ENCODE peak calls at places on chromosomes 12 and 14, in five cellular contexts. C, Y, N, F and E are unnamed samples.

GRCh38 chr14:54533100-54533499 is 23.4 kb downstream of the CGRRF1 start:
- DNase-seq in C (no peak), Y (no peak), N (no peak), F (no peak), E (peak)

GRCh38 chr14:96058606-96059200 is 19.5 kb downstream of the C14orf132 start:
- DNase-seq in C (no peak), Y (no peak), N (no peak), F (no peak), E (no peak)

GRCh38 chr12:113072136-113072535 is 15.6 kb downstream of the DTX1 start:
- DNase-seq in C (no peak), Y (peak), N (no peak), F (no peak), E (no peak)

GRCh38 chr12:12718382-12718761 is 1.2 kb downstream of the CDKN1B start:
- DNase-seq in C (peak), Y (no peak), N (no peak), F (no peak), E (no peak)

GRCh38 chr12:48765753-48766162 is 23.1 kb downstream of the ADCY6 start:
- DNase-seq in C (no peak), Y (no peak), N (no peak), F (no peak), E (no peak)

GRCh38 chr12:1500095-1500801 is 94.1 kb downstream of the FBXL14 start:
- DNase-seq in C (peak), Y (no peak), N (no peak), F (no peak), E (no peak)

GRCh38 chr14:51582437-51582836 is 69.3 kb upstream of the FRMD6 start:
- DNase-seq in C (peak), Y (no peak), N (no peak), F (no peak), E (no peak)

GRCh38 chr14:56172571-56172971 is 54.4 kb downstream of the PELI2 start:
- DNase-seq in C (peak), Y (no peak), N (no peak), F (no peak), E (no peak)

GRCh38 chr14:67377916-67378315 is 17.8 kb downstream of the EIF2S1 start:
- DNase-seq in C (no peak), Y (no peak), N (no peak), F (no peak), E (no peak)

GRCh38 chr12:30939234-30939633 is 12.7 kb downstream of the TSPAN11 start:
- DNase-seq in C (no peak), Y (no peak), N (no peak), F (no peak), E (no peak)

GRCh38 chr14:61695695-61696527 is 598 bp downstream of the HIF1A start:
- DNase-seq in C (peak), Y (peak), N (peak), F (peak), E (peak)

GRCh38 chr12:10919809-10920208 is 9.2 kb upstream of the PRH2 start:
- DNase-seq in C (no peak), Y (no peak), N (no peak), F (no peak), E (no peak)

GRCh38 chr14:101719708-101720107 is 41.8 kb upstream of the PPP2R5C start:
- DNase-seq in C (no peak), Y (peak), N (peak), F (no peak), E (no peak)

GRCh38 chr12:132537836-132538235 is 47.9 kb downstream of the FBRSL1 start:
- DNase-seq in C (no peak), Y (no peak), N (no peak), F (no peak), E (no peak)

GRCh38 chr14:101131451-101131916 is 228.0 kb upstream of the RTL1 start:
- DNase-seq in C (no peak), Y (no peak), N (peak), F (no peak), E (no peak)

GRCh38 chr12:2959194-2959507 is at the start of gene TEAD4:
- DNase-seq in C (peak), Y (peak), N (peak), F (peak), E (peak)

GRCh38 chr12:109706747-109707469 is 6.7 kb upstream of the FAM222A start:
- DNase-seq in C (no peak), Y (peak), N (no peak), F (no peak), E (peak)

GRCh38 chr12:130192667-130193345 is 30.5 kb downstream of the FZD10 start:
- DNase-seq in C (no peak), Y (peak), N (peak), F (no peak), E (peak)

GRCh38 chr14:58812050-58812690 is 174.4 kb downstream of the DACT1 start:
- DNase-seq in C (no peak), Y (no peak), N (no peak), F (no peak), E (no peak)

GRCh38 chr12:27530157-27530922 is 6.3 kb downstream of the PPFIBP1 start:
- DNase-seq in C (no peak), Y (no peak), N (no peak), F (no peak), E (peak)

GRCh38 chr12:67714648-67715047 is 66.1 kb downstream of the DYRK2 start:
- DNase-seq in C (peak), Y (no peak), N (no peak), F (no peak), E (no peak)

GRCh38 chr12:57620936-57621496 is 9.8 kb downstream of the ARHGEF25 start:
- DNase-seq in C (no peak), Y (no peak), N (no peak), F (no peak), E (peak)

GRCh38 chr12:27732281-27732680 is 21.6 kb downstream of the MRPS35 start:
- DNase-seq in C (no peak), Y (peak), N (peak), F (no peak), E (no peak)

GRCh38 chr14:61647704-61648103 is 47.6 kb upstream of the HIF1A start:
- DNase-seq in C (no peak), Y (no peak), N (no peak), F (no peak), E (no peak)

GRCh38 chr14:61561657-61562276 is 133.5 kb upstream of the HIF1A start:
- DNase-seq in C (peak), Y (peak), N (peak), F (no peak), E (no peak)

GRCh38 chr12:124485371-124485770 is 82.0 kb downstream of the NCOR2 start:
- DNase-seq in C (no peak), Y (no peak), N (no peak), F (no peak), E (no peak)

GRCh38 chr12:124488520-124488919 is 78.9 kb downstream of the NCOR2 start:
- DNase-seq in C (no peak), Y (no peak), N (no peak), F (no peak), E (no peak)

GRCh38 chr12:124487834-124488165 is 79.6 kb downstream of the NCOR2 start:
- DNase-seq in C (no peak), Y (no peak), N (no peak), F (no peak), E (no peak)

GRCh38 chr12:124486346-124486963 is 81.0 kb downstream of the NCOR2 start:
- DNase-seq in C (no peak), Y (no peak), N (no peak), F (no peak), E (no peak)

GRCh38 chr12:124487065-124487833 is 80.2 kb downstream of the NCOR2 start:
- DNase-seq in C (no peak), Y (no peak), N (no peak), F (no peak), E (no peak)
- H3K9ac ChIP-seq in C (no peak), Y (no peak), N (no peak), F (no peak), E (no peak)

DNA sequence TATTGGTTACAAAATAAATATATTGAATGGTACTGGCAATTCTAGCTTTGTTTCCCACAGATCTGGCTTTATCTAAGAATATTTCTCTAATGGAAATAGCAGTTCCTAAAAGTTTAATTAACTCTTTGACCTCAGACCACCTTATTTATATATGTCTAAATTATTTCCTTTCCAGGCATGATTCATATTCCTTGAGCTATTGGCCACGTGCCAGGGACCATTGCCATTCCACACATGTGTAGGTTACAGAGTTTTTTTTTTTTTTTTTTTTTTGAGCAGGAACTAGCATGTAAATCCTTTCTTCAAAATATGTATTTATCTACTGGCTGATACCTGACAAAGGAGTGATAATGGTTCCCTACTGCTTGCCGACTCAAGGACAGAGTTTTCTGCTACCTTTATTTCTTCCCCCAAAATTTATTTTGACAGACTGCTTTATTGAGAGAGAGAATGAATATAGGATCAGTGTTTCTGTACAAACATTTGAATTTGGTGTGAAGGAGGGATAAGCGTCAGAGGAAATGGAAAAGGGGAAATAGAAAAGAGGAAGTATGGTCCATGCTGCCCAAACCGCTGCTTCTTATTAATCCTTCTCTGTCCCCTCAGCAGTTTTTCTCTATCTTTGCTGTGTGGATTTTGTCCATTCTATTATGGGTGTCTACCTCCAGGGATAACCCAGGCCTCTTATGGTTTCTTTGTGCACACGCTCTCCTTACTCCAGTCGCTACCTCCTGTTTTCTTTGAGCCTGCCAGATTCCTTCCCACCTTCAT is 36.4 kb downstream of the PDE3A start:
- DNase-seq in C (peak), Y (no peak), N (no peak), F (no peak), E (no peak)
- H3K27ac ChIP-seq in C (no peak), Y (no peak), N (no peak), F (no peak), E (no peak)

GRCh38 chr14:22797017-22797917 is 18.0 kb downstream of the SLC7A7 start:
- DNase-seq in C (no peak), Y (no peak), N (no peak), F (no peak), E (no peak)
- H3K9ac ChIP-seq in C (no peak), Y (no peak), N (no peak), F (no peak), E (no peak)

DNA sequence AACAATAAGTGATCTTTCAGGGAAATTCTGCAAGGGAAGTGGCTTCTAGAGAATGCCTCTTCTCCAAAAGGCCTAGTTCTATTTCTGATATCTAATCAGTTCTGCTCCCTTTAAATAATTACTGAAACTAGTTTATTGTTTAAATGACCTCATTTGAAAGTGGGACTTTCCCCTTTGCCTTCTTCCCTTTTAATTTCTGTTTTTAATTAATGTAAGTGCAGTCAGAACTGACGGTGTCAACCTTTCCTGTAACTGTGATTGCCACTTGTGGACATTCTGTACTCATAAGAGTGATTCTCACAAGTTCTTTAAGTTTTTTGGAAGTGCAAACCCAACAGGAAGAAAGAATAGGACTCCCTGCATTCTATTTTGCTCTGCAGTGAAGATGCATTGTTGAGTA is 265.3 kb upstream of the PLEKHG7 start:
- DNase-seq in C (no peak), Y (no peak), N (no peak), F (no peak), E (no peak)
- H3K27ac ChIP-seq in C (no peak), Y (no peak), N (no peak), F (no peak), E (no peak)

GRCh38 chr12:32519047-32519446 is 119.7 kb downstream of the FGD4 start:
- DNase-seq in C (no peak), Y (no peak), N (no peak), F (no peak), E (no peak)

GRCh38 chr12:32517966-32518365 is 118.6 kb downstream of the FGD4 start:
- DNase-seq in C (no peak), Y (no peak), N (no peak), F (no peak), E (no peak)

DNA sequence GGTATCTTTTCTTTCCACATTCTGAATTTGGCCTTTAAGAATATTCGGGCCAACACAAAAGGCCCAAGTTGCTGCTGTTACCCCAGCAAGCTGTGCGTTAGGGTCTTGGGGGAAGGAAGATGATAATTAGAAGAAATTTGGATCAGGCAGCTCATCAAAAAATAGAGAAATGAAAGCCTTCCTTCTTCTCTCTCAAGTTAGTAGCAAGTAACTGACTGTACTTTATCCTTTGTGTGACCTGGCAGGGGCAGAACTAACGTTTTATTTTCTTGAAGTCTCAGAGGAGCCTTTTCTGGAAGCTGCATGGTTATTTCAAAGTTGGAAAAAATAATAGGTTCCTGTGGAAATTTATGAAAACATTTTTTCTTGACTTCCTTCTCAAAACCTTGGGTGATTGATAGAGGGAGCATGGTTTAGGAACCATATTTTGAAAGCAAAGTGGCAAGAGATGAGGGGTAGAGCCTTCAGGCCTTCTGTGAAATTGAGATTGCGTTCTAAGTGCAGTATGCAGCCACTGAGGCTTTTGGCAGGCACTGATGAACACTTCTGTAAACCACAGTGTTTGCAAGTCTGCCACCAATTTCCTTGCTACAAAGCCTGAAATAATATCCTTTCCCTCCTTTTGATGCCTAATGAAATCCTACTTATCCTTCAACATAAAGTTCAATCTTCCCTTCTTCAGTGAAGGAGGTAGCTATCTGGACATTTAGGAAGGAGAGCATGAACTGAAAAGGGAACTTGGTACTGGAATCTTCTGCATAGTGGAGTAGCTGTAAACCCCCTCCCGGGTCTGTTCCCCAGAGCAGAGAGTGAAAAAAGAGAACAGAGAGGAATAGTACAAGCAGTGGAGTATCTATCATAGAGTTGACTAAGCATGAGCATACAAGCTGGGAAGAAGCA is 123.2 kb downstream of the FGD4 start:
- DNase-seq in C (peak), Y (no peak), N (no peak), F (no peak), E (no peak)
- H3K9ac ChIP-seq in C (no peak), Y (no peak), N (no peak), F (no peak), E (no peak)

DNA sequence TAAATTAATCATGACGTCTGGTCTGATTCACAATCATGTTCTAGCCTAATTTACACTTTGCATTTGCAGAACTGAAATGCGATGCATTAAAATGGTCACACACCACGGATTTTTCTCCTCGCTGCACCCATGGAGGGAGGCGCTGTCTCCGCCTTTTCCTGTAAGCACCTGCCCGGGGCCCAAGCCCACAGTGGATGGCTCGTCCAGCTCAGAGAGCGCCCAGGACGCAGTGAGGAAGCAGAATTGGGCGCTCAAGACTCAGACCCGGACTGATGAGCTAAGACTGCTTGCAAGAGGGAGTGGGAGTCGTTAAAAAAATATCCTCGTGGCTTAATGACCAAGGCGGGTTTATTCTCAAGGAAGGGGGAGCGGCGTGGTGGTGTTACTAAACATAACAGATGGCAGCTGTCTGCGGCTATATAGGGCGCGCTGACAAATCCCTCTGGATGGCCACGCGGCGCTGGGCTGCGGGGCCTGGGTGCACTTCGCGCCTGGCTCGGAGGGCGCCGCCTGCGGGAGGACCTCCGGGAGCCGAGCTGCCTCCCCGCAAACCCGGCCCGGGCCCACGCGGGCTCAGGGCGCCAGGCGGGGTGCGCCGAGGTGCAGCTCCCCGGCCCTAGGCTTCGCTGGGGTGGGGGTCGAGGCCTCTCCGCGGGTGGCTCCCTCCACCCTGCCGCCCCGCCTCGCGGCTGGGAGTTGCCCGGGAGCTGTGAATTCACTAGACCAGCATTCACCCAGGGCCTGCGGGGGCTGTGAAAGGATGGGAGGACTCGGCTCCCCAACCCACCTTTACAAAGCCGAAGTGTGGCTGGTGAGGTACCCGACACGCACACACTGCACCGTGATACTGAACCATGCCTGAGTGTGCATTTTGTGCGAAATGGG is 78.7 kb downstream of the PPM1A start:
- DNase-seq in C (peak), Y (no peak), N (peak), F (no peak), E (peak)
- H3K27ac ChIP-seq in C (no peak), Y (no peak), N (no peak), F (no peak), E (no peak)